ENCODE peak calls at places on chromosomes 2 and 18, in four cellular contexts. B is RWPE2, C is fibroblast of mammary gland, O is neural crest cell. X is an unnamed sample.

GRCh38 chr2:2014251-2014761 is 270.0 kb upstream of the PXDN start:
- DNase-seq in B (no peak), O (no peak), C (peak), X (no peak)

GRCh38 chr18:49335677-49336076 is 124.8 kb downstream of the DYM start:
- DNase-seq in O (no peak), B (no peak), C (no peak), X (no peak)

GRCh38 chr2:225002039-225002655 is 40.1 kb downstream of the DOCK10 start:
- DNase-seq in O (peak), B (no peak), C (peak), X (peak)

GRCh38 chr2:47217277-47217676 is 62.2 kb upstream of the STPG4 start:
- DNase-seq in O (no peak), B (no peak), C (no peak), X (no peak)

GRCh38 chr2:215882689-215883088 is 130.7 kb downstream of the MREG start:
- DNase-seq in O (no peak), B (no peak), C (peak), X (no peak)

GRCh38 chr2:70928366-70928765 is 7.3 kb upstream of the ATP6V1B1 start:
- DNase-seq in O (no peak), B (no peak), C (no peak), X (no peak)

GRCh38 chr18:36349552-36349951 is 52.0 kb downstream of the FHOD3 start:
- DNase-seq in C (peak), O (no peak), B (no peak), X (no peak)

GRCh38 chr2:191218292-191218898 is 26.8 kb upstream of the MYO1B start:
- DNase-seq in B (no peak), C (peak), O (peak), X (peak)

GRCh38 chr2:86337235-86338099 is at the start of gene REEP1:
- DNase-seq in O (peak), C (no peak), B (no peak), X (peak)

GRCh38 chr18:64240301-64240700 is 91.4 kb upstream of the LINC00305 start:
- DNase-seq in O (no peak), B (no peak), C (no peak), X (no peak)

GRCh38 chr2:110741491-110741980 is 9.2 kb downstream of the ACOXL start:
- DNase-seq in B (no peak), C (no peak), O (no peak), X (no peak)
- TF ChIP-seq CTCF in B (no peak), C (no peak), O (no peak), X (no peak)

GRCh38 chr2:53508667-53509066 is 258.9 kb upstream of the CHAC2 start:
- DNase-seq in C (peak), B (no peak), O (no peak), X (no peak)
- TF ChIP-seq CTCF in C (no peak), B (peak), O (no peak), X (no peak)

DNA sequence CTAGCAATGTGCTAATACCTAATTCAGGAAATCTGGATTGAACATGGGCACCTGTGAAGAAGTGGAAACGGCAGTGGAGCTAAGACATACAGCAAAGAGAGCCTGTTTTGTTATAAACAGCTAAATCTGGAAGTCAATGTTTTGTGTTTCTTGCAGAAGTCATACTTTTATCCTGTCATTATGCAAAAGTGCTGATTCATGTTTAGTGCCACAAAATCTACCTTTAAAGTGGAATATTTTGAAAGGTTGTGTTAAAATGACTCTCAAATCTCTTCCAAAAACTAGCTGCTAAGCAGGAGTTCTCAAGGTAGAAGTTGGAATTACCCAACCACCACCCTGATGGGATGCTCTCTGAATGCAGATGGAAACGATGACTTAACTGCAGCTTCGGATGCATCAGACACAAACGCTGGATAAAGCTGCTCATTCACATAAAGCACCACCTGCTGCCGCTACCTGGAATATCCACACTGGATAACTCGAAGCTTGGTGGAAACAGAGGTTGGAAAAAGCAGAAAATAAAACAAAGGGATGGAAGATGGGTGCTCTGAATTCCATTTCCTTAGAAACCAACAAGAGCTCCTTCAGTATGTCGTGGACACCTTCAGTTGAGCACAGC is 132.6 kb upstream of the ZNF236 start:
- DNase-seq in C (no peak), O (no peak), B (no peak), X (no peak)
- TF ChIP-seq CTCF in C (peak), O (peak), B (no peak), X (no peak)

DNA sequence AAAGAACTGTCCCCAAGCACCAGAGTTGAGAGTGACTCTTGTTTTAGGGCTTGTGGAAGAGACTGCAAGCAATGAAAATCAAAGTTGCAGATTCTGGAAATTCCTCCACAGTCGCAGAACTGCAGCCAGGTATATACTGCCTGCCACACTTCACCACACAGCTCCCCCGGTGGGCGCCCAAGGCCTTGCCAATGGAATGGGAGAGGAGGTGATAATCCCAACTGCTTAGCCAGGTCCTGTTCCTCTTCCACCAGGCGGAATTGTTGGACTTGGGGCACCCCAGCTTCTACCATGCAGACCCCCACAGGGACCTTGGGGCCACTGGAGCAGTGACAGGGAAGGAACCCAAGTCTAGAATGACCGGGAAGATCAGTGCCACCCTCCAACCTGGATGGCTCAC is 4.8 kb upstream of the PDIA6 start:
- DNase-seq in O (no peak), C (no peak), B (no peak), X (no peak)
- TF ChIP-seq CTCF in O (peak), C (peak), B (peak), X (no peak)

DNA sequence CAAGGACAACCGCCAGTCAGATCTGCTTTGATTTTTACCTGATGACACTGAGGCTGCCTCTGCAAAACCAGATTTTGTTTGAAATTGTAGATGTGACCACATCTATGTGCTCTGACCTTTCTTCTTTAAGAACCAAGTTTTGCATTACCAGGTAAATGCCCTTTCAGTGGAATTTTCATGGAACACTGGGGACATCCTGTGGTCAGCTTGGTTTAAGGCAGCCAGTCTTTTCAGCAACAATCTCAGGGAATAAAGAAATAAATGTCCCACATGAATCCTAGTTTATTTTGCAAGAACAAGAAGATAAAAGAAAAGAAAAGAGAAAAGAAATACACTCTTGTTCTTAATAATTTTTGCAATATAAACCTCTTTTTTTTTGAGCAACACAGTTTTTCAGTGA is 90.6 kb downstream of the POU3F3 start:
- DNase-seq in O (peak), C (peak), B (no peak), X (no peak)
- TF ChIP-seq CTCF in O (peak), C (peak), B (peak), X (no peak)

DNA sequence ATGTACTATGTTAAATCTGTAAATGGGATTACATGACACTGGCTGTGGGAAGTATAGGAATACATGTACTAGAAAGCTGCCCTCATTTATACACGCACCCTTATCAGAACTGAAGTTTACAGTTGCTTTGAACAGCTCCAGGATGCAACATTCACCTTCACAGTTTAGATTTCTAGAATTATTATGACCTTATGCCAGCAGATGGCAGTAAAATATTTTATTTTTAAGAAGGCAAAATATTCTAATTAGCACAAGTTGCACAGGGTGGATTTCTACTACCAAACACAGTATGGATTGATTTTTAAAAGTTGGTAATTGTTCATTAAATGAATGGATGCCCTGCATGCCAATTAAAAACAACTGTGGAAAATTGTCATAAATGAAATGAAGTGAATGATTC is 670.4 kb downstream of the KCNJ3 start:
- DNase-seq in O (no peak), C (peak), B (no peak), X (no peak)
- TF ChIP-seq CTCF in O (peak), C (peak), B (peak), X (no peak)

DNA sequence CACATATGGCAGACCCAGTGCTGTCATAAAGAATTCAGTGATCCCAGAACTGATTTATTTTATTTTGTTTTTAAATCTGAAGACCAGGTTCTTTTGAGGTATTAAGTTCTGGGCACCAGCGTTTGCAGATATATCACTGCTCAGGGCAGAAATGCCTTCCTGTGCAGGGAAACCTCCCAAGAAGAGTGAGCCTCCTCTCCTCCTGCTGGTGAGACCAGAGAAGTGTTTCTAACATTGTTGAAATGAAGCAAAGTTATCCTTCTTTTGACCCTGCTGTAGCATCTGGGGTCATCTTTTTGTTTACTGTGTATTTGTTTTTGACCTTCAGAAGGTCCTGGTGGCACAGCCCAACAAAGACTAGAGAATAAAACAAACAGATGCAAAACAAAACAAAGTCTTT is 94.0 kb downstream of the AQP4 start:
- DNase-seq in O (no peak), B (no peak), C (no peak), X (peak)
- TF ChIP-seq CTCF in O (peak), B (no peak), C (peak), X (no peak)

GRCh38 chr2:125471963-125472362 is 1184.0 kb upstream of the GYPC start:
- DNase-seq in C (no peak), B (no peak), O (peak), X (peak)
- TF ChIP-seq CTCF in C (no peak), B (peak), O (peak), X (peak)

X was measured in GM20000.